ENCODE peak calls at places on chromosomes 11 and 22, in five cellular contexts. M, W, K, Z and B are unnamed samples.

GRCh38 chr22:19036523-19037273 is 85.5 kb downstream of the DGCR2 start:
- DNase-seq in Z (no peak), K (peak), M (peak), W (no peak), B (peak)

GRCh38 chr11:62122076-62122475 is 1.7 kb upstream of the INCENP start:
- DNase-seq in Z (no peak), K (peak), W (no peak), M (no peak), B (peak)

GRCh38 chr11:104781037-104781436 is 117.2 kb downstream of the CASP12 start:
- DNase-seq in Z (no peak), M (no peak), K (no peak), W (no peak), B (no peak)

GRCh38 chr11:44763111-44763820 is 36.5 kb downstream of the TSPAN18 start:
- DNase-seq in W (no peak), M (peak), Z (no peak), K (peak), B (no peak)

GRCh38 chr22:39999144-39999757 is 4.5 kb downstream of the FAM83F start:
- DNase-seq in K (peak), W (no peak), Z (no peak), M (peak), B (no peak)

GRCh38 chr22:19955241-19956128 is 13.9 kb upstream of the TXNRD2 start:
- DNase-seq in M (no peak), K (no peak), W (no peak), Z (no peak), B (no peak)

GRCh38 chr11:43550714-43551113 is 129.8 kb upstream of the HSD17B12 start:
- DNase-seq in W (no peak), Z (no peak), M (no peak), K (no peak), B (no peak)

GRCh38 chr11:103183981-103184592 is 74.9 kb downstream of the DYNC2H1 start:
- DNase-seq in M (no peak), K (peak), Z (no peak), W (no peak), B (no peak)

GRCh38 chr11:95792200-95792599 is 1.9 kb downstream of the CEP57 start:
- DNase-seq in Z (no peak), K (no peak), W (no peak), M (no peak), B (no peak)

GRCh38 chr11:9922806-9923205 is 258.9 kb downstream of the SWAP70 start:
- DNase-seq in Z (no peak), W (no peak), K (peak), M (no peak), B (peak)

GRCh38 chr11:45859661-45860140 is 12.4 kb downstream of the CRY2 start:
- DNase-seq in W (no peak), Z (no peak), K (peak), M (peak), B (peak)

GRCh38 chr11:43579919-43580276 is 100.6 kb upstream of the HSD17B12 start:
- DNase-seq in W (no peak), M (no peak), K (no peak), Z (no peak), B (no peak)

GRCh38 chr11:57792060-57792541 is 30.5 kb downstream of the CTNND1 start:
- DNase-seq in K (peak), Z (peak), M (peak), W (no peak), B (no peak)

GRCh38 chr11:65204646-65205601 is 23.2 kb downstream of the CAPN1 start:
- DNase-seq in W (peak), Z (no peak), M (peak), K (peak), B (peak)

GRCh38 chr11:65624931-65625627 is 9.5 kb downstream of the PCNX3 start:
- DNase-seq in K (no peak), M (no peak), Z (no peak), W (no peak), B (no peak)

GRCh38 chr22:29907753-29908515 is 25.0 kb downstream of the MTMR3 start:
- DNase-seq in K (peak), M (peak), W (no peak), Z (peak), B (no peak)

GRCh38 chr11:57480409-57481137 is 20.2 kb downstream of the RTN4RL2 start:
- DNase-seq in Z (peak), M (peak), K (peak), W (no peak), B (peak)

GRCh38 chr11:65817815-65818680 is 15.7 kb upstream of the SNX32 start:
- DNase-seq in K (peak), Z (peak), M (peak), W (peak), B (peak)

GRCh38 chr22:33247758-33248157 is 189.6 kb upstream of the SYN3 start:
- DNase-seq in Z (no peak), W (no peak), M (no peak), K (no peak), B (no peak)

GRCh38 chr11:66359662-66360087 is 11.9 kb downstream of the SLC29A2 start:
- DNase-seq in K (no peak), Z (no peak), M (no peak), W (no peak), B (peak)

GRCh38 chr11:61917357-61918109 is at the start of gene RAB3IL1:
- DNase-seq in Z (peak), M (no peak), K (peak), W (peak), B (peak)

GRCh38 chr11:133955091-133955846 is 1.5 kb downstream of the IGSF9B start:
- DNase-seq in K (no peak), M (no peak), W (no peak), Z (no peak), B (no peak)

GRCh38 chr22:30304495-30305244 is 15.4 kb upstream of the CASTOR1 start:
- DNase-seq in K (no peak), W (no peak), M (no peak), Z (peak), B (no peak)

GRCh38 chr11:58926695-58927094 is 12.6 kb upstream of the GLYATL1 start:
- DNase-seq in M (peak), W (no peak), K (peak), Z (no peak), B (no peak)

GRCh38 chr11:64131657-64132387 is 34.1 kb downstream of the MACROD1 start:
- DNase-seq in W (no peak), Z (no peak), K (no peak), M (no peak), B (no peak)

GRCh38 chr11:29606596-29606995 is 410.2 kb downstream of the KCNA4 start:
- DNase-seq in Z (no peak), K (no peak), M (no peak), W (no peak), B (no peak)

GRCh38 chr11:72684236-72684912 is 10.2 kb upstream of the PDE2A start:
- DNase-seq in Z (peak), W (no peak), K (peak), M (peak), B (peak)

GRCh38 chr11:101127699-101128570 is 1.7 kb downstream of the PGR start:
- DNase-seq in W (peak), K (peak), M (no peak), Z (no peak), B (peak)

GRCh38 chr22:18060646-18061620 is 16.9 kb upstream of the PEX26 start:
- DNase-seq in Z (no peak), K (peak), M (peak), W (no peak), B (no peak)

GRCh38 chr11:16816358-16817270 is 78.2 kb downstream of the C11orf58 start:
- DNase-seq in Z (no peak), W (no peak), M (no peak), K (no peak), B (no peak)

GRCh38 chr11:93059074-93059957 is 89.9 kb downstream of the MTNR1B start:
- DNase-seq in Z (no peak), W (no peak), K (peak), M (peak), B (no peak)

GRCh38 chr11:23976369-23976768 is 520.5 kb upstream of the LUZP2 start:
- DNase-seq in W (no peak), M (peak), Z (no peak), K (peak), B (no peak)

GRCh38 chr11:46302866-46303265 is 25.4 kb downstream of the CREB3L1 start:
- DNase-seq in Z (no peak), W (no peak), K (no peak), M (no peak), B (no peak)

GRCh38 chr11:57516061-57516443 is 550 bp upstream of the SLC43A1 start:
- DNase-seq in W (no peak), Z (no peak), K (no peak), M (no peak), B (no peak)

GRCh38 chr22:40753114-40753513 is 66.0 kb downstream of the SLC25A17 start:
- DNase-seq in K (no peak), W (no peak), M (no peak), Z (no peak), B (no peak)

GRCh38 chr22:23270212-23270733 is 90.0 kb downstream of the BCR start:
- DNase-seq in K (peak), M (peak), Z (no peak), W (no peak), B (no peak)

GRCh38 chr11:112394304-112394703 is 133.6 kb upstream of the PLET1 start:
- DNase-seq in Z (no peak), W (no peak), K (no peak), M (no peak), B (no peak)

GRCh38 chr11:70104961-70105360 is 26.8 kb downstream of the ANO1 start:
- DNase-seq in M (no peak), K (no peak), W (no peak), Z (no peak), B (no peak)

GRCh38 chr11:70105369-70105754 is 27.2 kb downstream of the ANO1 start:
- DNase-seq in Z (no peak), M (no peak), W (no peak), K (no peak), B (no peak)

GRCh38 chr11:70107191-70107590 is 29.1 kb downstream of the ANO1 start:
- DNase-seq in K (no peak), Z (no peak), W (no peak), M (no peak), B (no peak)

GRCh38 chr11:70106757-70107156 is 28.6 kb downstream of the ANO1 start:
- DNase-seq in W (no peak), M (no peak), Z (no peak), K (no peak), B (no peak)

DNA sequence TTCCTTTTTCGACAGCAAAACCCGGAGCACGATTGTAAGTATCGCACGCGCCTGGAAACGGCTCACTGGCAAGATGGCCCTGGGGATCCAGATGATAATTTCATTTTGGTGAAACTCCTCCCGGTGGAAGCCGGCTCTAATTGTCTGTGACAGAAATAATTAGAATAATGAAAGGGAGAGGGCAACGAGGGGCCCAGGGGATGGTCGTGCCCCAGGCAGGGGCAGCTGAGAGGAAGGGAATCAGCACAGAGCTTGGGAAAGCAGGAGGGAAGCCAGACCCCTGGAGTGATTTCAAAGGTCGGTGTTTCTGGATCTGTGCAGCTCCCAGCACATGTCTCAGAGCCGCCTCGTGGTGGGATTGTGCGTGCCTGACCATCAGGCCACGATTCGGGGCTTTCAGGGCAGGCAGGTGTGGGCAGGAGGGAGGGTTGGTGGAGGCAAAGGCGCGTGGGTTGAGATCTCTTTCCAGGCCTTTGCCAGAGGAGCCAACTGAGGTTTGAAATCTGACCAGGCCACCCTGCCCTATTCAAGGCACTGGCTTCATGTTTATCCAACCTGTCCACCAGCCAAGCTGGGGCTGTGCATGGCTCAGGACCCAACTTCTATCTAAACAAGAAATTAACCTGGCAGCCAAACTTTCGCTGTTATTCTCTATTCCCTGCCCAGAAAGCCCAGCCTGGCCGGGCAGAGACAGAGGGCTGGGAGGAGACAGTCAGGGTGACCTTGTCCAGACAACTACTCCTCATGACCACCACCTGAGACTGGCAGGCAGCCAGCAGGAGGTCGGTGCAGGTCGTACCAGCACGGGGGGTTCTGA is 27.8 kb downstream of the ANO1 start:
- DNase-seq in M (no peak), Z (no peak), K (no peak), W (no peak), B (no peak)
- H4K91ac ChIP-seq in M (no peak), Z (no peak), K (no peak), W (no peak), B (no peak)

GRCh38 chr22:46070722-46071450 is 79.4 kb upstream of the PPARA start:
- DNase-seq in W (no peak), M (peak), Z (no peak), K (peak), B (peak)

GRCh38 chr22:46072981-46073682 is 77.2 kb upstream of the PPARA start:
- DNase-seq in W (no peak), M (no peak), Z (no peak), K (peak), B (no peak)

GRCh38 chr22:46071451-46072029 is 78.8 kb upstream of the PPARA start:
- DNase-seq in K (peak), W (no peak), Z (no peak), M (peak), B (peak)

GRCh38 chr22:46073683-46074504 is 76.4 kb upstream of the PPARA start:
- DNase-seq in W (no peak), K (peak), Z (no peak), M (peak), B (no peak)

GRCh38 chr22:46072030-46072881 is 78.1 kb upstream of the PPARA start:
- DNase-seq in Z (peak), M (peak), K (peak), W (no peak), B (peak)
- H4K91ac ChIP-seq in Z (no peak), M (peak), K (peak), W (no peak), B (no peak)

GRCh38 chr11:1545432-1545831 is 26.6 kb downstream of the DUSP8 start:
- DNase-seq in M (no peak), W (no peak), K (no peak), Z (no peak), B (no peak)

GRCh38 chr11:1546536-1547466 is 25.3 kb downstream of the DUSP8 start:
- DNase-seq in K (peak), Z (no peak), M (peak), W (peak), B (peak)

GRCh38 chr11:1544536-1544935 is 27.5 kb downstream of the DUSP8 start:
- DNase-seq in W (no peak), M (no peak), Z (no peak), K (no peak), B (no peak)

GRCh38 chr11:1547467-1548098 is 24.5 kb downstream of the DUSP8 start:
- DNase-seq in Z (no peak), W (no peak), K (no peak), M (no peak), B (no peak)

DNA sequence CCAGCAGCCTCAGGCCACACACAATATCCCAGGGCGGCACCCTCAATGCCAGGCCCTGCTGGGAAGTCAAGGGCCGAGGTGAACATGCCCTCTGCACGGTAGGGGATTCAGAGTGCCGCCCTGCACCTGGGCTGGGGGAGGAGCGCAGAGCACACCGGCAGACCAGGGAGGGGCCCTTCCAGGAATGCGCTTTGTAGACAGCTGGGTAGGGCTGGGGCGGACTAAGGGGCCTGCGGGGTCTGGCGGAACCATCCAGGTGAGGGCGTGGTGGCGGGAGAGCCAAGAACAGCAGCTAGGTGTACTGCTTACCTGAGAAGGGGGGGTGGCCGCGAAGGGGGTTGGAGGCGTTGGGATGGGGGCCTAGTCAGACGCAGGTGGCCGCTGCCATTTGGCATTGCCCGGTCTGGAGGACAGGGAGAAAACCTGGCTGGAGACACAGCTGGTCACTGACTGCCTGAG is 26.0 kb downstream of the DUSP8 start:
- DNase-seq in K (no peak), Z (no peak), M (no peak), W (no peak), B (peak)
- H4K91ac ChIP-seq in K (no peak), Z (no peak), M (no peak), W (no peak), B (no peak)

DNA sequence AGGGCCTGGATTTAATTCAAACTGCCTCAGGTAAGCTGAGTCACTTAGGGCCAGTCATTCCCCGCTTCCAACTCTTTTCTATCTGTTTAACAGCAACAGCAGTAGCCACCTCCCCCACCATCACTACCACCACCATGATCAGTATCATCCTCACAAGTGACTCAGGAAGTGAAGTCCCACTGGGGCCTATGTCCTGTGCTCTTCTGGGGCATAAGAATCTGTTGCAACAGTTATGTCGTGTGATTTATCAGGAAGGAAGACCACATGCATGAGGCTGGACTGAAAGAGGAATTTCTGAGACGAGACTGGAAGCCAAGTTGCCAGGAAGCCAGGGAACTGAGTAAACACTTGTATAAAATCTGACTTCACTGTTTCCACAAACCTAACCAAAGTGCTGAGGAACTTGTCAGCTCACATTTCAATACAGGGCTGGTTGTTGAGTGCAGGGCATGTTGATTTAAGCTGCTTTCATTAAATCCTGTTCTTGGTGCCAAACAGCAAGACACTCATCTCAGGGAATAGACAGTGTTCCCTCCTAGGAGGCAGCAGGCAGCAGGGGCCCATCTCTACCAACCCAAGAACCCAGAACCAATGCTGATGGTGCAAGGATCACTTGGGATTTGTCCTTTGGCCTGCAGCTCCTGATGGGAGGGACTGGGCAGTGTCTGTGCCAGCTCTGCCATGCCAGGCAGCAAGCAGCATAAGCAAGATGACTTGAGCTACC is 226.7 kb upstream of the NARS2 start:
- DNase-seq in K (peak), M (peak), W (no peak), Z (peak), B (no peak)
- H4K91ac ChIP-seq in K (peak), M (peak), W (no peak), Z (peak), B (no peak)

GRCh38 chr11:94649925-94650623 is 82.9 kb downstream of the PIWIL4 start:
- DNase-seq in Z (no peak), M (no peak), W (no peak), K (no peak), B (no peak)
- H4K91ac ChIP-seq in Z (peak), M (no peak), W (no peak), K (no peak), B (no peak)

GRCh38 chr11:67463186-67463585 is 5.9 kb downstream of the TMEM134 start:
- DNase-seq in M (no peak), W (no peak), Z (peak), K (no peak), B (no peak)
- H4K91ac ChIP-seq in M (no peak), W (no peak), Z (peak), K (no peak), B (no peak)

DNA sequence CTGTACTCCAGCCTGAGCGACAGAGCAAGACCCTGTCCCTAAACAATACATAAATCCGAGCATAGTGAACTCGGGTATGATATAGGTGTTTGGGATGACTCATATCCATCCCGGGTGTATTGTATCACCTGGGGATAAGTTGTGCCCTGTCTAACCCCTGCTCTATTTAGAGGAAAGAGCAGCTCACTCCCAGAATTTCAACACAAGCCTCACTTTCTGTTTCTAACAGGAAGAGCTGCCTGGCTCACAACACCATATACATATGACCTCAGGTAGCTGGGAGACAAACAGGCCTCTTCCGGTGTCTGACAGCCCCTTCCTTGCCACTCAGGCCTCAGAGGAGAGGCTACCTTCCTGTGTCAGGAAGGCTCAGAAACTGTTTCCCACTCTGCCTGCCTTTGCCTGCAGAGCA is 9.9 kb upstream of the MICALL1 start:
- DNase-seq in M (peak), Z (peak), K (peak), W (no peak), B (peak)
- H4K91ac ChIP-seq in M (no peak), Z (peak), K (peak), W (no peak), B (no peak)